ENCODE peak calls at places on chromosomes 5 and 9, in eight cellular contexts. O, V, A, G, B, J, W and I are unnamed samples.

GRCh38 chr5:176389114-176389768 is 690 bp downstream of the HIGD2A start:
- DNase-seq in O (no peak), V (no peak), A (peak), G (no peak), B (no peak), J (no peak), W (peak), I (no peak)

GRCh38 chr9:68970150-68970549 is 43.8 kb downstream of the PRKACG start:
- DNase-seq in O (no peak), V (no peak), A (no peak), G (no peak), B (no peak), J (no peak), W (no peak), I (no peak)

GRCh38 chr5:13704401-13704800 is 240.1 kb downstream of the DNAH5 start:
- DNase-seq in O (no peak), V (no peak), A (no peak), G (no peak), B (no peak), J (no peak), W (no peak), I (no peak)

GRCh38 chr9:34503406-34503805 is 19.4 kb downstream of the ENHO start:
- DNase-seq in O (no peak), V (no peak), A (no peak), G (no peak), B (no peak), J (no peak), W (no peak), I (no peak)

GRCh38 chr9:134396825-134397224 is 70.6 kb downstream of the RXRA start:
- DNase-seq in O (no peak), V (no peak), A (no peak), G (no peak), B (no peak), J (no peak), W (peak), I (peak)

GRCh38 chr5:39639618-39640078 is 214.9 kb upstream of the DAB2 start:
- DNase-seq in O (no peak), V (no peak), A (no peak), G (no peak), B (no peak), J (peak), W (no peak), I (no peak)

GRCh38 chr5:40030661-40031060 is 605.9 kb upstream of the DAB2 start:
- DNase-seq in O (no peak), V (no peak), A (no peak), G (no peak), B (no peak), J (no peak), W (no peak), I (no peak)

GRCh38 chr5:44361626-44362002 is 27.6 kb downstream of the FGF10 start:
- DNase-seq in O (no peak), V (no peak), A (no peak), G (no peak), B (no peak), J (no peak), W (no peak), I (no peak)

GRCh38 chr5:119541716-119542115 is 87.6 kb upstream of the FAM170A start:
- DNase-seq in O (no peak), V (no peak), A (no peak), G (no peak), B (no peak), J (no peak), W (no peak), I (no peak)

GRCh38 chr5:137858223-137858916 is 9.3 kb upstream of the MYOT start:
- DNase-seq in O (no peak), V (no peak), A (no peak), G (no peak), B (peak), J (peak), W (no peak), I (no peak)

GRCh38 chr5:1007221-1007680 is 1.4 kb upstream of the NKD2 start:
- DNase-seq in O (no peak), V (peak), A (no peak), G (no peak), B (no peak), J (no peak), W (no peak), I (no peak)

GRCh38 chr5:78326930-78327329 is 32.4 kb upstream of the AP3B1 start:
- DNase-seq in O (no peak), V (no peak), A (no peak), G (no peak), B (no peak), J (no peak), W (no peak), I (no peak)

GRCh38 chr5:14323466-14323865 is 180.3 kb downstream of the TRIO start:
- DNase-seq in O (no peak), V (no peak), A (no peak), G (no peak), B (no peak), J (no peak), W (no peak), I (no peak)

GRCh38 chr5:141369994-141370848 is at the start of gene PCDHGB3:
- DNase-seq in O (no peak), V (peak), A (no peak), G (no peak), B (peak), J (peak), W (no peak), I (no peak)

GRCh38 chr9:121217609-121218292 is 16.1 kb upstream of the RAB14 start:
- DNase-seq in O (no peak), V (no peak), A (no peak), G (no peak), B (peak), J (no peak), W (no peak), I (no peak)

GRCh38 chr5:1204693-1205242 is 3.4 kb downstream of the SLC6A19 start:
- DNase-seq in O (no peak), V (peak), A (no peak), G (no peak), B (peak), J (peak), W (no peak), I (no peak)

GRCh38 chr5:130605200-130605599 is 559.9 kb downstream of the HINT1 start:
- DNase-seq in O (no peak), V (no peak), A (no peak), G (no peak), B (no peak), J (no peak), W (no peak), I (no peak)

GRCh38 chr9:86669442-86669841 is 277.9 kb downstream of the GAS1 start:
- DNase-seq in O (no peak), V (no peak), A (no peak), G (no peak), B (no peak), J (no peak), W (no peak), I (no peak)

GRCh38 chr5:80082731-80083114 is 47.6 kb downstream of the THBS4 start:
- DNase-seq in O (peak), V (peak), A (peak), G (peak), B (peak), J (peak), W (no peak), I (no peak)

GRCh38 chr9:87255437-87256155 is 242.1 kb upstream of the DAPK1 start:
- DNase-seq in O (no peak), V (no peak), A (no peak), G (no peak), B (peak), J (peak), W (no peak), I (no peak)

GRCh38 chr9:124394167-124394566 is 21.1 kb downstream of the PSMB7 start:
- DNase-seq in O (no peak), V (no peak), A (no peak), G (no peak), B (no peak), J (no peak), W (no peak), I (no peak)

GRCh38 chr5:160419458-160420330 is 813 bp upstream of the SLU7 start:
- DNase-seq in O (no peak), V (no peak), A (no peak), G (no peak), B (no peak), J (no peak), W (no peak), I (no peak)

GRCh38 chr9:77954018-77954417 is 77.6 kb downstream of the GNAQ start:
- DNase-seq in O (no peak), V (no peak), A (no peak), G (no peak), B (peak), J (peak), W (no peak), I (no peak)

GRCh38 chr9:135858491-135859185 is 48.7 kb downstream of the CAMSAP1 start:
- DNase-seq in O (no peak), V (no peak), A (no peak), G (no peak), B (peak), J (no peak), W (no peak), I (no peak)

GRCh38 chr5:169300468-169301385 is at the start of gene SLIT3:
- DNase-seq in O (peak), V (peak), A (no peak), G (no peak), B (peak), J (peak), W (peak), I (no peak)

GRCh38 chr9:71245651-71246050 is 124.2 kb upstream of the TRPM3 start:
- DNase-seq in O (no peak), V (no peak), A (no peak), G (no peak), B (no peak), J (no peak), W (no peak), I (no peak)

GRCh38 chr5:17189381-17190036 is 27.9 kb upstream of the BASP1 start:
- DNase-seq in O (peak), V (peak), A (peak), G (peak), B (peak), J (peak), W (peak), I (peak)

GRCh38 chr5:173880306-173880985 is 7.7 kb upstream of the CPEB4 start:
- DNase-seq in O (no peak), V (no peak), A (no peak), G (peak), B (peak), J (peak), W (peak), I (no peak)

GRCh38 chr9:124257865-124258764 is at the start of gene NEK6:
- DNase-seq in O (no peak), V (peak), A (peak), G (no peak), B (peak), J (peak), W (no peak), I (no peak)

GRCh38 chr9:447230-448025 is 232.8 kb downstream of the DOCK8 start:
- DNase-seq in O (no peak), V (no peak), A (no peak), G (no peak), B (peak), J (peak), W (peak), I (peak)

GRCh38 chr9:131282688-131283422 is 6.5 kb upstream of the FAM78A start:
- DNase-seq in O (no peak), V (peak), A (no peak), G (no peak), B (no peak), J (peak), W (no peak), I (no peak)

GRCh38 chr5:74316064-74316586 is 324.4 kb downstream of the ENC1 start:
- DNase-seq in O (peak), V (no peak), A (no peak), G (peak), B (peak), J (peak), W (peak), I (no peak)

GRCh38 chr9:22595805-22596204 is 149.2 kb downstream of the DMRTA1 start:
- DNase-seq in O (no peak), V (no peak), A (no peak), G (no peak), B (no peak), J (no peak), W (no peak), I (no peak)

GRCh38 chr5:112787896-112788295 is 50.2 kb downstream of the APC start:
- DNase-seq in O (no peak), V (no peak), A (no peak), G (no peak), B (no peak), J (no peak), W (no peak), I (no peak)

GRCh38 chr5:126385509-126385908 is 37.7 kb upstream of the GRAMD2B start:
- DNase-seq in O (no peak), V (no peak), A (no peak), G (no peak), B (no peak), J (no peak), W (no peak), I (no peak)

GRCh38 chr5:71684309-71684708 is 34.8 kb upstream of the CARTPT start:
- DNase-seq in O (no peak), V (no peak), A (no peak), G (no peak), B (no peak), J (no peak), W (no peak), I (no peak)

GRCh38 chr5:65305913-65306312 is 175.8 kb downstream of the ADAMTS6 start:
- DNase-seq in O (no peak), V (no peak), A (no peak), G (peak), B (no peak), J (no peak), W (no peak), I (no peak)

GRCh38 chr9:34591091-34591910 is 1.8 kb upstream of the CNTFR start:
- DNase-seq in O (peak), V (peak), A (peak), G (peak), B (peak), J (peak), W (peak), I (peak)

GRCh38 chr9:123568691-123569342 is 212.8 kb downstream of the CRB2 start:
- DNase-seq in O (no peak), V (peak), A (no peak), G (peak), B (peak), J (peak), W (no peak), I (no peak)